ENCODE peak calls at places on chromosomes 12 and 14, in four cellular contexts. V, N, P and W are unnamed samples.

GRCh38 chr12:9115731-9116689 is at the start of gene A2M:
- DNase-seq in V (no peak), P (peak; percentile 76), N (no peak), W (no peak)

GRCh38 chr12:58030566-58031279 is 89.4 kb downstream of the ATP23 start:
- DNase-seq in N (no peak), V (no peak), P (no peak), W (no peak)

GRCh38 chr14:105394714-105395537 is 3.4 kb upstream of the TEX22 start:
- DNase-seq in V (no peak), N (peak; percentile 37), P (no peak), W (no peak)

GRCh38 chr14:28577711-28578131 is 188.9 kb upstream of the FOXG1 start:
- DNase-seq in V (no peak), P (no peak), N (no peak), W (no peak)

GRCh38 chr14:68544150-68544892 is 248.5 kb downstream of the ZFP36L1 start:
- DNase-seq in N (no peak), P (peak; percentile 97), V (peak; percentile 66), W (no peak)

GRCh38 chr12:10220398-10221077 is 7.9 kb downstream of the GABARAPL1 start:
- DNase-seq in V (peak; percentile 82), N (peak; percentile 60), P (peak; percentile 83), W (no peak)

GRCh38 chr12:45305904-45306303 is 90.0 kb downstream of the ANO6 start:
- DNase-seq in P (peak; percentile 30), V (no peak), N (no peak), W (no peak)

GRCh38 chr14:74014299-74014698 is 4.8 kb downstream of the ENTPD5 start:
- DNase-seq in V (no peak), P (no peak), N (no peak), W (no peak)

GRCh38 chr14:101379842-101380241 is 181.5 kb upstream of the DIO3 start:
- DNase-seq in N (no peak), V (no peak), P (no peak), W (no peak)

GRCh38 chr14:39946796-39947195 is 514.6 kb upstream of the FBXO33 start:
- DNase-seq in V (no peak), N (no peak), P (no peak), W (no peak)

GRCh38 chr14:104114421-104115130 is 23.8 kb upstream of the KIF26A start:
- DNase-seq in P (no peak), V (peak; percentile 6), N (peak; percentile 47), W (no peak)

GRCh38 chr12:114711689-114712152 is 27.7 kb upstream of the TBX3 start:
- DNase-seq in P (no peak), V (no peak), N (no peak), W (no peak)

GRCh38 chr12:127888948-127889347 is 378.0 kb upstream of the TMEM132C start:
- DNase-seq in P (no peak), N (no peak), V (peak; percentile 18), W (no peak)

GRCh38 chr12:103442187-103442564 is 53.6 kb downstream of the C12orf42 start:
- DNase-seq in V (no peak), N (no peak), P (no peak), W (no peak)

GRCh38 chr12:60920841-60921495 is 1325.1 kb downstream of the SLC16A7 start:
- DNase-seq in P (no peak), V (no peak), N (no peak), W (no peak)

GRCh38 chr12:96401061-96401871 is 1.0 kb upstream of the CDK17 start:
- DNase-seq in N (no peak), V (no peak), P (no peak), W (no peak)

GRCh38 chr14:21026251-21026987 is 1.6 kb upstream of the NDRG2 start:
- DNase-seq in V (peak; percentile 31), N (no peak), P (peak; percentile 39), W (peak; percentile 81)

GRCh38 chr14:54225457-54225856 is 171.3 kb upstream of the CDKN3 start:
- DNase-seq in P (no peak), N (no peak), V (no peak), W (no peak)

GRCh38 chr12:122310636-122311035 is 44.3 kb upstream of the VPS33A start:
- DNase-seq in V (no peak), N (no peak), P (no peak), W (no peak)

GRCh38 chr12:6620137-6620884 is 13.1 kb upstream of the CHD4 start:
- DNase-seq in P (no peak), V (peak; percentile 39), N (peak; percentile 73), W (no peak)

GRCh38 chr12:130161261-130162231 is 718 bp upstream of the FZD10 start:
- DNase-seq in N (no peak), V (peak; percentile 44), P (peak; percentile 46), W (no peak)

GRCh38 chr12:117936722-117937484 is 31.9 kb downstream of the KSR2 start:
- DNase-seq in P (no peak), N (no peak), V (no peak), W (no peak)

DNA sequence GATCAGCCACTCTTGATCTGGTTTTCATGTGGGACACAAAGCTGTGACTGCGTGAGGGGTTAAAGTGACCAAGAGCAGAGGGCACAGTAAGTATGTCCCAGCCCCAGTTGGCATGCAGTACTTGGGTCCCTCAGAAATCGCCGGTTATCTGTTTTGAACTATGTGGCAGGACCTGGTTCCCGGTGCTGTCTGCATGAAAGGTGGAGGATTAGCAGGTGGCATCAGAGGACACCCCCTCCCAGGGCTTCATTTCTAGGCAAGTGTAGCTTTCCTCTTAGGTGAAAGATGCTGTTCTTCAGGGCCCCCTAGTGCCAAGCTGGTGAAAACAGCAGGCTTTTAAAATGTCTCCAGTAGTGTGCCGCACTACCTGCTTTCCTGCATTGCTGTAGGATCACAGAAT is 57.1 kb downstream of the ATG14 start:
- DNase-seq in P (peak; percentile 27), N (no peak), V (peak; percentile 19), W (peak; percentile 26)
- H3K27ac ChIP-seq in P (no peak overlapping the region), N (no peak overlapping the region), V (peak overlapping the region; percentile 53), W (peak overlapping the region; percentile 65)

GRCh38 chr12:104956870-104957301 is 1.2 kb downstream of the SLC41A2 start:
- DNase-seq in P (no peak), V (no peak), N (no peak), W (no peak)

GRCh38 chr12:104958009-104958945 is at the start of gene SLC41A2:
- DNase-seq in P (peak; percentile 88), N (peak; percentile 89), V (peak; percentile 77), W (peak; percentile 61)

GRCh38 chr12:104958946-104959841 is 1.1 kb upstream of the SLC41A2 start:
- DNase-seq in N (no peak), V (no peak), P (no peak), W (no peak)

GRCh38 chr12:104955703-104956102 is 2.4 kb downstream of the SLC41A2 start:
- DNase-seq in N (no peak), V (no peak), P (no peak), W (no peak)

GRCh38 chr12:104957388-104958008 is 592 bp downstream of the SLC41A2 start:
- DNase-seq in P (no peak), V (peak; percentile 38), N (no peak), W (no peak)
- H3K27ac ChIP-seq in P (peak overlapping the region; percentile 94), V (peak overlapping the region; percentile 4), N (peak overlapping the region; percentile 80), W (no peak overlapping the region)

DNA sequence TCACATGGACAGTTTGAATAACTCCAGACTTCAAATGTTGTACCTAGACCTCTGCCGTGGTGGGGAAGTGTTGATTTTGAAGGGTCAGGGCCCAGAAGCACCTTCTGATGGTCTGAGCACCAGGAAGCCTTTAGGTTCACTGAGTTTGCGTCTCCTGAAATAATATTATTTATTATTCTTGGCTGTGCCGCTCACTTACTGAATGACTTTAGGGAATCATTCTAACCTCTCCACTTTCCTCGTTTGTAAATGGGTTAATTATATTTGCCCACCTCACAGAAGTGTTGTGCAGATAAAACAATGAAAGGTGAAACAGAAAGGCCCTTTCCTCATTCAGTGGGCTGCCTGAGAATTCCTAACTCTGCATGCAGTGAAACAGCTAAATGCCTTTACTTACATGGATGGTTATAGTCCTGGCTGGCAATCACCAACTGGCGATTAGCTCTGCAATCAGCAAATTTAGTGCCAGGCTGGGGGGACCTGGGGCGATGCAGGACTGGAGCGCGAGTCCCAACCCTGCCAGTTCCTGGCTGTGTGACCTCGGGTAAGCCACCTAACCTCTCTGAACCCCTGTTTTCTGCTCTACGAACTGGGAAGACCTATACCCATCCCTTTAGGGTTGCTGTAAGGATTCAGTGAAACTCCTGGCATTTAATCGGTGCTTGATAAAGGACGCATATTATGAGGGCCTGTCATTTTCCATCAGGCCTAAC is 57.5 kb downstream of the MAP1LC3B2 start:
- DNase-seq in P (no peak), V (no peak), N (no peak), W (no peak)
- H3K27ac ChIP-seq in P (no peak overlapping the region), V (no peak overlapping the region), N (no peak overlapping the region), W (no peak overlapping the region)

GRCh38 chr12:53505086-53505485 is 2.2 kb downstream of the NPFF start:
- DNase-seq in V (peak; percentile 56), P (no peak), N (no peak), W (no peak)
- H3K27ac ChIP-seq in V (peak overlapping the region; percentile 66), P (no peak overlapping the region), N (no peak overlapping the region), W (peak overlapping the region; percentile 63)

GRCh38 chr12:47023311-47023710 is 56.1 kb upstream of the PCED1B start:
- DNase-seq in N (no peak), P (no peak), V (no peak), W (no peak)
- H3K27ac ChIP-seq in N (no peak overlapping the region), P (no peak overlapping the region), V (no peak overlapping the region), W (no peak overlapping the region)